ENCODE peak calls at places on chromosomes 12 and 14, in nine cellular contexts. L is left ventricle myocardium inferior; K is uterus; E is naive thymus-derived CD4-positive, alpha-beta T cell; J is BE2C; C is PC-3; T is NT2/D1; A is H9; W is CD8-positive, alpha-beta T cell. G is an unnamed sample.

GRCh38 chr12:64733857-64734256 is 25.3 kb downstream of the GNS start:
- DNase-seq in A (no peak), E (no peak), J (no peak), W (no peak), C (peak; percentile 99), T (no peak), K (no peak), L (peak; percentile 66), G (no peak)

GRCh38 chr14:31877333-31877798 is 199.7 kb upstream of the ARHGAP5 start:
- DNase-seq in A (no peak), J (no peak), T (no peak), C (no peak), K (no peak), E (no peak), L (no peak), W (no peak), G (no peak)

GRCh38 chr14:89270439-89271227 is 146.4 kb downstream of the FOXN3 start:
- DNase-seq in L (no peak), K (no peak), W (no peak), E (no peak), C (no peak), J (no peak), T (no peak), A (no peak), G (no peak)

GRCh38 chr12:49565119-49565955 is 2.6 kb downstream of the MCRS1 start:
- DNase-seq in C (no peak), T (no peak), J (no peak), K (no peak), A (no peak), W (no peak), L (peak; percentile 49), E (no peak), G (no peak)

GRCh38 chr12:67509987-67510386 is 138.6 kb upstream of the DYRK2 start:
- DNase-seq in A (no peak), E (no peak), L (no peak), K (no peak), W (no peak), J (no peak), C (no peak), T (no peak), G (no peak)

GRCh38 chr12:115362319-115362976 is 678.5 kb upstream of the TBX3 start:
- DNase-seq in L (no peak), W (no peak), T (no peak), J (no peak), K (no peak), C (peak; percentile 48), A (no peak), E (no peak), G (no peak)

GRCh38 chr14:36820111-36820709 is 158.6 kb downstream of the PAX9 start:
- DNase-seq in E (no peak), W (no peak), L (no peak), A (no peak), C (peak; percentile 91), J (no peak), T (no peak), K (no peak), G (no peak)

GRCh38 chr12:104570174-104570907 is 113.6 kb downstream of the CHST11 start:
- DNase-seq in J (no peak), W (no peak), L (no peak), T (no peak), C (no peak), E (no peak), A (no peak), K (no peak), G (no peak)

GRCh38 chr12:32509328-32510122 is 110.2 kb downstream of the FGD4 start:
- DNase-seq in A (no peak), K (no peak), C (no peak), J (no peak), E (no peak), W (no peak), L (no peak), T (no peak), G (no peak)

GRCh38 chr12:85676816-85677749 is 159.1 kb downstream of the RASSF9 start:
- DNase-seq in W (no peak), C (peak; percentile 32), T (no peak), J (no peak), K (no peak), A (no peak), L (no peak), E (no peak), G (no peak)

GRCh38 chr14:61860294-61860918 is 98.2 kb downstream of the SNAPC1 start:
- DNase-seq in W (peak; percentile 63), A (peak; percentile 67), C (peak; percentile 85), T (peak; percentile 9), K (no peak), L (peak; percentile 36), E (peak; percentile 39), J (peak; percentile 56), G (peak; percentile 31)

GRCh38 chr12:19462441-19462840 is 23.1 kb downstream of the AEBP2 start:
- DNase-seq in E (no peak), L (no peak), A (no peak), W (no peak), T (no peak), J (peak; percentile 61), K (no peak), C (no peak), G (no peak)

GRCh38 chr14:32075636-32076277 is 1.3 kb upstream of the ARHGAP5 start:
- DNase-seq in E (no peak), L (peak; percentile 53), J (no peak), T (no peak), K (no peak), W (peak; percentile 49), C (peak; percentile 18), A (no peak), G (no peak)

GRCh38 chr12:124777399-124778372 is 86.0 kb downstream of the SCARB1 start:
- DNase-seq in L (no peak), A (no peak), J (no peak), E (no peak), K (peak; percentile 54), W (no peak), C (no peak), T (no peak), G (no peak)

GRCh38 chr14:70189678-70190077 is 927 bp upstream of the SLC8A3 start:
- DNase-seq in T (no peak), E (no peak), L (no peak), C (no peak), A (peak; percentile 28), J (no peak), K (no peak), W (no peak), G (no peak)

DNA sequence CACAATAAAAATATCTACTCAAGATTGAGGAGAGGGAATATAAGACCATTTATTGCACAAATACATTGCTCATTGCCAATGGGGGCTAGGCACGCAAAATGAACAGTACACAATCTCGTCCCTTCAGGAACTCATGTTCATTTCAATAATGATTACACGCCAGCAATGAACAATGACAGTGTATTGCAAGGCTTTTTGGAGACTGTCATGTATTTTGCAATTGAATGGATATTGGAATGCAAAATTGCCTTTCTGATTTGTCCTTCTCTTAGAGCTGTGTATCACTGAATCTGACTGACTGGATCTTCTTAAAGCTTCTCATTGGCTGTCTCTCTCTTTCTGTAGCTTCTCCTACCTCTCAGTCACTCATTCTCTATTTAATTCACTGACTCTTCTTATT is 400.2 kb upstream of the DCN start:
- DNase-seq in J (no peak), C (peak; percentile 9), L (no peak), A (no peak), E (no peak), K (no peak), T (no peak), W (no peak), G (no peak)
- H3K4me1 ChIP-seq in J (peaks cover 14% of the 10 kb centered on the region), C (peaks cover 29% of the 10 kb centered on the region), L (peaks cover 9% of the 10 kb centered on the region), A (no peaks in the 10 kb centered on the region), E (peaks cover 5% of the 10 kb centered on the region), K (no peaks in the 10 kb centered on the region), T (no peaks in the 10 kb centered on the region), W (peaks cover 7% of the 10 kb centered on the region), G (no peaks in the 10 kb centered on the region)

GRCh38 chr12:120259418-120260202 is 5.9 kb downstream of the PXN start:
- DNase-seq in C (no peak), K (no peak), A (peak; percentile 26), E (no peak), J (no peak), L (peak; percentile 57), T (no peak), W (no peak), G (no peak)
- H3K4me1 ChIP-seq in C (peaks cover 68% of the 10 kb centered on the region), K (peaks cover 24% of the 10 kb centered on the region), A (peaks cover 18% of the 10 kb centered on the region), E (peaks cover 74% of the 10 kb centered on the region), J (peaks cover 9% of the 10 kb centered on the region), L (peaks cover 100% of the 10 kb centered on the region), T (peaks cover 37% of the 10 kb centered on the region), W (peaks cover 89% of the 10 kb centered on the region), G (no peaks in the 10 kb centered on the region)

DNA sequence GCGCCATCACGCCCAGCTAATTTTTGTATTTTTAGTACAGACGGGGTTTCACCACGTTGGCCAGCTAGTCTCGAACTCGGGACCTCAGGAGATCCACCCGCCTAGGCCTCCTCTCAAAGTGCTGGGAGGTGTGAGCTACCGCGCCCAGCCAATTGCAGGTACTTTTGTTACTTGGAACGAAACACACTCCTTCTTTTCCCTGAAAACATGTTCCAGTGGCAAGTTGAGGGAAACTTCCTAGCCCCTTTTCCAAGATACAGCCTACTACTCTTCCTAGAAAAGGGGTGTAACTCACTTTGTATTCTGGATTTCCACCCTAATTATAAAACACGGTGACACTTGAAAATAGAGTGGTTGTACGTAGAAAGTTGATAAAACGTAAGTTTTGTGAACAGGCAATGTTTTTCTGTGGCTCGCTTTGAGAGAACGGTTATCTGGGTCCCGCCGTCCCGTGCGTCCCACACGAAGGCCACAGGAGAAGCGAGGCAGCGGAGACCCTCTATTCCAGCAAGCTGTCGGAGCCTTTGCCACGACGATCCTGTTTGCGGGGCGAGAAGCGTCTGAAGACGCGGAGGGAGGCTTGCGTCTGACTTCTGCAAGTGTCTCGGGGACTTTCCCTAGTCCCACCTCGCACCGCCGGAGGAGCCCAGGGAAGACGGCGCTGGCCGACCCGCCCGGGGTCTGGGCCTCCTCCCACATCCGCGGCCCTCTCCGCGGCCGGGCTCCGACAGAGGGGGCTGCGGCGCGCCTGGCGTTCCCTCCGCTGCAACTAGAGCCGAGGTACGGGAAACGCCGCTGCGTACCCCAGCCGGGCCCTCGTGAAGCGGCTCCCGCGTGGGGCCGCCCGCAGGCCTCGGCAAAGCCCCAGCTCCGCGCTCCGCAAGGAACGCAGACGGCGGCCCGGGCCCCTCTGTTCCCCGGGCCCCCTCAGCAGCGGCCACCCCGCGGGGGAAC is 745 bp downstream of the CDCA4 start:
- DNase-seq in E (peak; percentile 63), J (peak; percentile 51), L (no peak), K (no peak), W (peak; percentile 61), A (no peak), C (no peak), T (no peak), G (peak; percentile 30)
- H3K4me1 ChIP-seq in E (peaks cover 29% of the 10 kb centered on the region), J (peaks cover 18% of the 10 kb centered on the region), L (peaks cover 35% of the 10 kb centered on the region), K (no peaks in the 10 kb centered on the region), W (peaks cover 23% of the 10 kb centered on the region), A (peaks cover 5% of the 10 kb centered on the region), C (peaks cover 70% of the 10 kb centered on the region), T (peaks cover 6% of the 10 kb centered on the region), G (peaks cover 14% of the 10 kb centered on the region)

DNA sequence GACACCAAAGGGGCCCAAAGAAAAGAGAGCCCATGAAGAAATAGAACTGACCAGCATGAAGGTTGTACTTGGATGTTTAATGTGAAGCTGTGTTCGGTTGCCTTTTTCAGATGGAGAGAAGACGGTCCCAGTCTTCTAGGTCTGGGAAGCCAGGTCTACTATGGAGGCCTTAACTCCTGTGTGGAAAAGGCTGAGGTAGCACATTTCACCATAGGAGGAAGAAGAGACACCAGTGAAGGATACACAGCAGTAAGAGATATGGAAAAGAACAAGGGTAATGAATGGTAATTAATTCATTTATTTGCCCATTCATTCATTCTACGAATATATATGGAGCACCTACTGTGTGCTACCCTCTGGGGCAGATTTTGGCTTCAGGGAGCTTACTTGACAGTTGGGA is 151.6 kb upstream of the PLEKHG7 start:
- DNase-seq in L (no peak), T (no peak), E (no peak), A (no peak), W (no peak), K (no peak), C (no peak), J (no peak), G (no peak)
- H3K4me1 ChIP-seq in L (peaks cover 40% of the 10 kb centered on the region), T (no peaks in the 10 kb centered on the region), E (peaks cover 10% of the 10 kb centered on the region), A (no peaks in the 10 kb centered on the region), W (peaks cover 14% of the 10 kb centered on the region), K (no peaks in the 10 kb centered on the region), C (peaks cover 12% of the 10 kb centered on the region), J (no peaks in the 10 kb centered on the region), G (peaks cover 64% of the 10 kb centered on the region)

G was measured in MM.1S.